ENCODE peak calls at places on chromosomes 16 and 17, in four cellular contexts. D is A549, V is kidney, G is psoas muscle. F is an unnamed sample.

GRCh38 chr17:37212184-37212583 is 163.6 kb upstream of the C17orf78 start:
- DNase-seq in G (no peak), V (no peak), D (no peak), F (no peak)

GRCh38 chr17:76700627-76701470 is 9.9 kb downstream of the MXRA7 start:
- DNase-seq in D (no peak), V (peak; percentile 75), G (peak; percentile 87), F (no peak)

GRCh38 chr16:77297996-77298637 is 98.9 kb downstream of the SYCE1L start:
- DNase-seq in G (no peak), D (no peak), V (no peak), F (peak; percentile 62)

GRCh38 chr17:72602517-72603345 is 481.9 kb downstream of the SOX9 start:
- DNase-seq in V (peak; percentile 94), G (no peak), D (peak; percentile 97), F (peak; percentile 95)

GRCh38 chr17:83004791-83005380 is 74.5 kb upstream of the METRNL start:
- DNase-seq in V (no peak), G (no peak), D (no peak), F (no peak)

GRCh38 chr17:60087882-60088669 is 9.4 kb upstream of the HEATR6 start:
- DNase-seq in G (no peak), V (no peak), D (peak; percentile 52), F (no peak)

GRCh38 chr17:28645576-28645939 is 600 bp upstream of the BLTP2 start:
- DNase-seq in V (no peak), G (no peak), D (no peak), F (no peak)

GRCh38 chr16:47109361-47109760 is 34.4 kb downstream of the NETO2 start:
- DNase-seq in G (no peak), V (no peak), D (no peak), F (no peak)

GRCh38 chr16:53507464-53508180 is 4.6 kb upstream of the AKTIP start:
- DNase-seq in V (no peak), G (no peak), D (no peak), F (no peak)

GRCh38 chr16:1062895-1063294 is 9.7 kb upstream of the SSTR5 start:
- DNase-seq in D (no peak), V (no peak), G (no peak), F (no peak)

GRCh38 chr16:71367243-71367976 is 8.9 kb downstream of the CALB2 start:
- DNase-seq in V (no peak), G (peak; percentile 61), D (peak; percentile 78), F (no peak)

GRCh38 chr17:51372345-51373004 is 112.1 kb downstream of the UTP18 start:
- DNase-seq in D (peak; percentile 33), V (no peak), G (no peak), F (no peak)

GRCh38 chr16:83420206-83420760 is 387.5 kb upstream of the HSBP1 start:
- DNase-seq in D (no peak), G (no peak), V (no peak), F (no peak)

GRCh38 chr17:82202981-82203380 is 9.7 kb downstream of the CCDC57 start:
- DNase-seq in D (no peak), G (no peak), V (no peak), F (no peak)

GRCh38 chr16:56041556-56042140 is 149.6 kb upstream of the GNAO1 start:
- DNase-seq in D (peak; percentile 6), V (no peak), G (no peak), F (no peak)

GRCh38 chr16:89345663-89346150 is 128.2 kb downstream of the ZNF778 start:
- DNase-seq in D (no peak), V (no peak), G (no peak), F (no peak)

GRCh38 chr16:69217433-69217832 is 30.5 kb downstream of the SNTB2 start:
- DNase-seq in V (no peak), D (peak; percentile 53), G (no peak), F (no peak)

GRCh38 chr17:64084086-64084939 is 45.6 kb downstream of the ERN1 start:
- DNase-seq in G (no peak), D (no peak), V (no peak), F (no peak)

GRCh38 chr17:63764701-63765100 is 8.7 kb downstream of the CCDC47 start:
- DNase-seq in V (no peak), G (no peak), D (no peak), F (no peak)

GRCh38 chr16:78789556-78789955 is 690.1 kb downstream of the WWOX start:
- DNase-seq in D (no peak), G (no peak), V (no peak), F (no peak)

GRCh38 chr16:88316151-88316550 is 66.6 kb upstream of the ZNF469 start:
- DNase-seq in D (no peak), G (peak; percentile 18), V (peak; percentile 56), F (no peak)

GRCh38 chr17:16877102-16877501 is 94.8 kb downstream of the TNFRSF13B start:
- DNase-seq in V (no peak), D (no peak), G (no peak), F (no peak)

GRCh38 chr16:51839697-51840462 is 688.8 kb upstream of the SALL1 start:
- DNase-seq in G (no peak), V (no peak), D (no peak), F (peak; percentile 74)

GRCh38 chr17:20187049-20187448 is 177.9 kb downstream of the SPECC1 start:
- DNase-seq in G (no peak), V (no peak), D (no peak), F (no peak)

GRCh38 chr16:50300942-50301625 is 34.7 kb downstream of the ADCY7 start:
- DNase-seq in G (peak; percentile 50), D (no peak), V (peak; percentile 68), F (no peak)

GRCh38 chr16:84985079-84986065 is 26.0 kb downstream of the ZDHHC7 start:
- DNase-seq in D (no peak), V (peak; percentile 54), G (peak; percentile 81), F (no peak)

GRCh38 chr16:24833352-24833751 is 12.4 kb upstream of the SLC5A11 start:
- DNase-seq in V (no peak), G (no peak), D (no peak), F (no peak)

GRCh38 chr16:2895813-2896212 is 12.8 kb downstream of the FLYWCH2 start:
- DNase-seq in D (no peak), V (peak; percentile 9), G (peak; percentile 26), F (no peak)

GRCh38 chr17:63446981-63447687 is 1.0 kb upstream of the CYB561 start:
- DNase-seq in G (no peak), V (no peak), D (no peak), F (no peak)

GRCh38 chr17:81324177-81324905 is 29.2 kb upstream of the SLC38A10 start:
- DNase-seq in V (no peak), D (no peak), G (no peak), F (no peak)

GRCh38 chr16:49116873-49117272 is 164.8 kb downstream of the CBLN1 start:
- DNase-seq in V (no peak), D (no peak), G (no peak), F (no peak)

GRCh38 chr16:990516-991291 is 9.1 kb downstream of the SOX8 start:
- DNase-seq in V (no peak), G (no peak), D (no peak), F (no peak)

GRCh38 chr17:72884066-72884465 is 208.4 kb downstream of the SLC39A11 start:
- DNase-seq in G (no peak), D (no peak), V (no peak), F (no peak)

GRCh38 chr16:1613240-1613639 is 1.1 kb downstream of the CRAMP1 start:
- DNase-seq in V (no peak), D (no peak), G (no peak), F (no peak)

GRCh38 chr17:12133183-12133582 is 112.5 kb downstream of the MAP2K4 start:
- DNase-seq in V (peak; percentile 58), G (no peak), D (no peak), F (no peak)
- TF ChIP-seq CTCF in V (no peak), G (no peak), D (no peak), F (no peak)

DNA sequence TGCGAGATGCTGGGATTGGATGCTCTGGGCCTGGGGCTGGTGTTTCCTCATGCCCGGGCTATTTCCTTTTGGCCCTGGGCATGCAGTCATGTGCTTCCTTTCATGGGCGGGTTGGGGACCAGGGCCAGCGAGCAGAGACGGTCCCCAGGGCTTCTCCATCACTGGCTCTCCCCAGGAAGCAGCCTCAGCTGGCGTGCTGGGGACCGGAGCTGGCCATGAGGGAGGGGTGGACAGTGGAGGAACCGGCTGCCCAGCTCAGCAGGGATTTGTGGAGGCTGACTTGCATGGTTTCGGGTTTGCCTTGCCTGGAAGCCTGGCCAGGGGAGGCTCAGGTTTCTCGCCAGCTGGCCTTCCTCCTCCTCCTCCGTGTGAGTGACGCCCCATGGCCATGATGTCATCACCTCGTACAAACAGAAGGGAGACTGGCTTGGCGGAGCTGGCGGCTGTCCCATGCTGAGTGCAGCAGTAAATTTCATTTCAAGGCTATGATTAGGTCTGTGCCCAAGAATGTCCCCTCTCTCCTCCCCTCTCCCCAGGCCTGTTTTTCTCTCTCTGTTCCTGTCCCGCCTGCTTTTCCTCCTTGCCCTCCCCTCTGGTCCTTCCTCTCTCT is 8.9 kb upstream of the TIMP2 start:
- DNase-seq in G (peak; percentile 98), V (peak; percentile 97), D (peak; percentile 92), F (peak; percentile 48)
- H3K4me3 ChIP-seq in G (peak overlapping the region; percentile 33), V (peak overlapping the region; percentile 38), D (peak overlapping the region; percentile 26), F (no peak overlapping the region)

GRCh38 chr16:57937861-57938260 is 33.1 kb downstream of the CNGB1 start:
- DNase-seq in V (no peak), G (no peak), D (no peak), F (no peak)

GRCh38 chr16:57940382-57940966 is 30.5 kb downstream of the CNGB1 start:
- DNase-seq in D (no peak), G (no peak), V (no peak), F (no peak)

GRCh38 chr16:57939872-57940224 is 31.1 kb downstream of the CNGB1 start:
- DNase-seq in V (no peak), D (no peak), G (no peak), F (no peak)

GRCh38 chr16:57938484-57938883 is 32.4 kb downstream of the CNGB1 start:
- DNase-seq in V (no peak), G (no peak), D (no peak), F (no peak)

GRCh38 chr16:57938936-57939871 is 31.7 kb downstream of the CNGB1 start:
- DNase-seq in G (peak; percentile 67), D (peak; percentile 35), V (peak; percentile 90), F (peak; percentile 30)
- TF ChIP-seq CTCF in G (no peak), D (peak; percentile 18), V (no peak), F (peak; percentile 51)

GRCh38 chr16:30474062-30474452 is 1.5 kb downstream of the ITGAL start:
- DNase-seq in D (no peak), V (peak; percentile 68), G (peak; percentile 54), F (no peak)
- H3K4me3 ChIP-seq in D (no peak overlapping the region), V (no peak overlapping the region), G (no peak overlapping the region), F (no peak overlapping the region)